ENCODE peak calls at places on chromosomes 5 and 9, in eight cellular contexts. One of them, this sample, is unnamed.

GRCh38 chr5:169970911-169971436 is 9.3 kb downstream of the INSYN2B start:
- DNase-seq in suprapubic skin: no peak
- DNase-seq in sigmoid colon: no peak
- DNase-seq in A549: peak; percentile 78
- DNase-seq in transverse colon: no peak
- DNase-seq in stomach: no peak
- DNase-seq in tibial nerve: no peak
- DNase-seq in HepG2: no peak
- DNase-seq in this sample: no peak

GRCh38 chr9:129282308-129283211 is 104.5 kb upstream of the IER5L start:
- DNase-seq in A549: no peak
- DNase-seq in transverse colon: peak; percentile 5
- DNase-seq in suprapubic skin: peak; percentile 64
- DNase-seq in stomach: no peak
- DNase-seq in tibial nerve: peak; percentile 10
- DNase-seq in HepG2: peak; percentile 41
- DNase-seq in sigmoid colon: peak; percentile 61
- DNase-seq in this sample: peak; percentile 47

GRCh38 chr9:134835455-134835854 is 45.2 kb upstream of the FCN2 start:
- DNase-seq in suprapubic skin: no peak
- DNase-seq in transverse colon: no peak
- DNase-seq in tibial nerve: no peak
- DNase-seq in HepG2: no peak
- DNase-seq in A549: no peak
- DNase-seq in stomach: no peak
- DNase-seq in sigmoid colon: peak; percentile 80
- DNase-seq in this sample: no peak

GRCh38 chr5:136236479-136237083 is 43.6 kb upstream of the SMIM32 start:
- DNase-seq in sigmoid colon: no peak
- DNase-seq in A549: no peak
- DNase-seq in HepG2: no peak
- DNase-seq in suprapubic skin: no peak
- DNase-seq in stomach: no peak
- DNase-seq in tibial nerve: no peak
- DNase-seq in transverse colon: no peak
- DNase-seq in this sample: no peak

GRCh38 chr9:38079410-38080105 is 10.5 kb upstream of the SHB start:
- DNase-seq in HepG2: no peak
- DNase-seq in A549: no peak
- DNase-seq in tibial nerve: no peak
- DNase-seq in suprapubic skin: peak; percentile 82
- DNase-seq in sigmoid colon: peak; percentile 79
- DNase-seq in stomach: no peak
- DNase-seq in transverse colon: peak; percentile 28
- DNase-seq in this sample: no peak

GRCh38 chr5:159518361-159518760 is 188.1 kb upstream of the IL12B start:
- DNase-seq in stomach: peak; percentile 83
- DNase-seq in A549: no peak
- DNase-seq in sigmoid colon: no peak
- DNase-seq in tibial nerve: no peak
- DNase-seq in HepG2: no peak
- DNase-seq in transverse colon: no peak
- DNase-seq in suprapubic skin: no peak
- DNase-seq in this sample: no peak

GRCh38 chr5:96875805-96876291 is 452 bp upstream of the ERAP2 start:
- DNase-seq in suprapubic skin: no peak
- DNase-seq in stomach: no peak
- DNase-seq in transverse colon: no peak
- DNase-seq in A549: no peak
- DNase-seq in tibial nerve: no peak
- DNase-seq in sigmoid colon: no peak
- DNase-seq in HepG2: peak; percentile 73
- DNase-seq in this sample: no peak

GRCh38 chr5:111535879-111536549 is 23.7 kb upstream of the STARD4 start:
- DNase-seq in A549: no peak
- DNase-seq in suprapubic skin: no peak
- DNase-seq in transverse colon: no peak
- DNase-seq in sigmoid colon: no peak
- DNase-seq in stomach: no peak
- DNase-seq in HepG2: no peak
- DNase-seq in tibial nerve: no peak
- DNase-seq in this sample: no peak

GRCh38 chr9:125912667-125913066 is 165.5 kb downstream of the PBX3 start:
- DNase-seq in A549: no peak
- DNase-seq in transverse colon: no peak
- DNase-seq in HepG2: no peak
- DNase-seq in stomach: no peak
- DNase-seq in suprapubic skin: no peak
- DNase-seq in sigmoid colon: no peak
- DNase-seq in tibial nerve: no peak
- DNase-seq in this sample: no peak

GRCh38 chr5:92704590-92704989 is 876.4 kb downstream of the NR2F1-AS1 start:
- DNase-seq in sigmoid colon: no peak
- DNase-seq in HepG2: no peak
- DNase-seq in stomach: no peak
- DNase-seq in A549: no peak
- DNase-seq in suprapubic skin: no peak
- DNase-seq in transverse colon: no peak
- DNase-seq in tibial nerve: no peak
- DNase-seq in this sample: no peak

GRCh38 chr9:89701221-89701798 is 96.5 kb downstream of the GADD45G start:
- DNase-seq in A549: no peak
- DNase-seq in suprapubic skin: no peak
- DNase-seq in transverse colon: no peak
- DNase-seq in tibial nerve: no peak
- DNase-seq in stomach: no peak
- DNase-seq in HepG2: no peak
- DNase-seq in sigmoid colon: no peak
- DNase-seq in this sample: no peak

GRCh38 chr5:102886586-102886985 is 131.5 kb downstream of the PAM start:
- DNase-seq in tibial nerve: no peak
- DNase-seq in transverse colon: no peak
- DNase-seq in suprapubic skin: no peak
- DNase-seq in sigmoid colon: no peak
- DNase-seq in A549: no peak
- DNase-seq in stomach: no peak
- DNase-seq in HepG2: no peak
- DNase-seq in this sample: no peak

GRCh38 chr9:117671468-117671867 is 32.7 kb upstream of the TLR4 start:
- DNase-seq in transverse colon: no peak
- DNase-seq in stomach: no peak
- DNase-seq in tibial nerve: no peak
- DNase-seq in sigmoid colon: no peak
- DNase-seq in HepG2: no peak
- DNase-seq in A549: no peak
- DNase-seq in suprapubic skin: no peak
- DNase-seq in this sample: no peak

GRCh38 chr5:55853818-55854217 is 2.7 kb downstream of the IL31RA start:
- DNase-seq in A549: no peak
- DNase-seq in stomach: no peak
- DNase-seq in suprapubic skin: no peak
- DNase-seq in tibial nerve: no peak
- DNase-seq in transverse colon: no peak
- DNase-seq in HepG2: no peak
- DNase-seq in sigmoid colon: no peak
- DNase-seq in this sample: no peak
- TF ChIP-seq EP300 in A549: no peak
- TF ChIP-seq EP300 in stomach: no peak
- TF ChIP-seq EP300 in suprapubic skin: no peak
- TF ChIP-seq EP300 in tibial nerve: no peak
- TF ChIP-seq EP300 in transverse colon: no peak
- TF ChIP-seq EP300 in HepG2: no peak
- TF ChIP-seq EP300 in sigmoid colon: no peak
- TF ChIP-seq EP300 in this sample: no peak

DNA sequence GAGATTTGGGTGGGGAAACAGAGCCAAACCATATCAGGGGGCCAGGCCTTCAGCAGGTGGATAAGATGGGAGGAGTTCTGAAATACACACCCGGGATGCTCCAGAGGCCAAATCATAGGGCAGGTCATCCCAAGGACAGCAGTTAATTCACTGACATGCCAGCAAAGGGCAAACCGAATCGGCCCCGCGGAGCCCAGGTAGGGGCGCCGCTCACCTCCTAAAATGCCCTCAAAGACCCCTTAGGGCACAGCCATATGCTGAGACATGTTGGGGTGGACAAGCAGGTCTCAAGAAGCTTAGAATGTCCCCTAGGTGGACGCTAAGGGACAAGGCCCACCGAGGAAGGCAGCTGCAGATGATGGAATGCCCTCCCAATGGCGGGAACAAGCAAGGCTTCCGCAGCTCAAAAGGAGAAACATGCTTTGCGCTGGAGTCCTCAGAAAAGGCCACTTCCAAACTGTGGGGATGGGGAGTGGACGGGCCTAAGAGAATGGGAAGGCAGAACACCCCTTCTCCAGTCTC is 144.9 kb downstream of the ERCC6L2 start:
- DNase-seq in suprapubic skin: no peak
- DNase-seq in tibial nerve: no peak
- DNase-seq in sigmoid colon: no peak
- DNase-seq in A549: no peak
- DNase-seq in transverse colon: no peak
- DNase-seq in HepG2: no peak
- DNase-seq in stomach: no peak
- DNase-seq in this sample: no peak
- H3K4me3 ChIP-seq in suprapubic skin: peak overlapping the region; percentile 58
- H3K4me3 ChIP-seq in tibial nerve: peak overlapping the region; percentile 43
- H3K4me3 ChIP-seq in sigmoid colon: peak overlapping the region; percentile 58
- H3K4me3 ChIP-seq in A549: no peak overlapping the region
- H3K4me3 ChIP-seq in transverse colon: no peak overlapping the region
- H3K4me3 ChIP-seq in HepG2: peak overlapping the region; percentile 74
- H3K4me3 ChIP-seq in stomach: peak overlapping the region; percentile 67
- H3K4me3 ChIP-seq in this sample: peak overlapping the region; percentile 52

GRCh38 chr5:143582869-143583268 is 179.4 kb upstream of the NR3C1 start:
- DNase-seq in transverse colon: no peak
- DNase-seq in stomach: no peak
- DNase-seq in HepG2: no peak
- DNase-seq in tibial nerve: no peak
- DNase-seq in suprapubic skin: no peak
- DNase-seq in sigmoid colon: no peak
- DNase-seq in A549: peak; percentile 49
- DNase-seq in this sample: no peak
- TF ChIP-seq EP300 in transverse colon: no peak
- TF ChIP-seq EP300 in stomach: no peak
- TF ChIP-seq EP300 in HepG2: no peak
- TF ChIP-seq EP300 in tibial nerve: no peak
- TF ChIP-seq EP300 in suprapubic skin: no peak
- TF ChIP-seq EP300 in sigmoid colon: no peak
- TF ChIP-seq EP300 in A549: no peak
- TF ChIP-seq EP300 in this sample: no peak

GRCh38 chr5:132075719-132076077 is 2.1 kb downstream of the CSF2 start:
- DNase-seq in sigmoid colon: no peak
- DNase-seq in stomach: no peak
- DNase-seq in suprapubic skin: no peak
- DNase-seq in transverse colon: no peak
- DNase-seq in HepG2: no peak
- DNase-seq in tibial nerve: no peak
- DNase-seq in A549: no peak
- DNase-seq in this sample: no peak

GRCh38 chr5:132074772-132075718 is 1.5 kb downstream of the CSF2 start:
- DNase-seq in tibial nerve: no peak
- DNase-seq in HepG2: no peak
- DNase-seq in sigmoid colon: no peak
- DNase-seq in stomach: no peak
- DNase-seq in suprapubic skin: no peak
- DNase-seq in A549: peak; percentile 14
- DNase-seq in transverse colon: no peak
- DNase-seq in this sample: no peak

GRCh38 chr5:132072508-132072907 is 1.1 kb upstream of the CSF2 start:
- DNase-seq in HepG2: no peak
- DNase-seq in sigmoid colon: no peak
- DNase-seq in tibial nerve: no peak
- DNase-seq in stomach: no peak
- DNase-seq in suprapubic skin: no peak
- DNase-seq in A549: no peak
- DNase-seq in transverse colon: no peak
- DNase-seq in this sample: no peak

GRCh38 chr5:132073231-132074013 is at the start of gene CSF2:
- DNase-seq in A549: no peak
- DNase-seq in transverse colon: no peak
- DNase-seq in suprapubic skin: no peak
- DNase-seq in stomach: no peak
- DNase-seq in sigmoid colon: no peak
- DNase-seq in tibial nerve: no peak
- DNase-seq in HepG2: peak; percentile 45
- DNase-seq in this sample: no peak

GRCh38 chr5:132074091-132074771 is 642 bp downstream of the CSF2 start:
- DNase-seq in transverse colon: no peak
- DNase-seq in suprapubic skin: no peak
- DNase-seq in tibial nerve: no peak
- DNase-seq in stomach: no peak
- DNase-seq in HepG2: no peak
- DNase-seq in A549: no peak
- DNase-seq in sigmoid colon: no peak
- DNase-seq in this sample: no peak
- H3K4me3 ChIP-seq in transverse colon: no peak overlapping the region
- H3K4me3 ChIP-seq in suprapubic skin: no peak overlapping the region
- H3K4me3 ChIP-seq in tibial nerve: no peak overlapping the region
- H3K4me3 ChIP-seq in stomach: no peak overlapping the region
- H3K4me3 ChIP-seq in HepG2: no peak overlapping the region
- H3K4me3 ChIP-seq in A549: no peak overlapping the region
- H3K4me3 ChIP-seq in sigmoid colon: no peak overlapping the region
- H3K4me3 ChIP-seq in this sample: no peak overlapping the region

DNA sequence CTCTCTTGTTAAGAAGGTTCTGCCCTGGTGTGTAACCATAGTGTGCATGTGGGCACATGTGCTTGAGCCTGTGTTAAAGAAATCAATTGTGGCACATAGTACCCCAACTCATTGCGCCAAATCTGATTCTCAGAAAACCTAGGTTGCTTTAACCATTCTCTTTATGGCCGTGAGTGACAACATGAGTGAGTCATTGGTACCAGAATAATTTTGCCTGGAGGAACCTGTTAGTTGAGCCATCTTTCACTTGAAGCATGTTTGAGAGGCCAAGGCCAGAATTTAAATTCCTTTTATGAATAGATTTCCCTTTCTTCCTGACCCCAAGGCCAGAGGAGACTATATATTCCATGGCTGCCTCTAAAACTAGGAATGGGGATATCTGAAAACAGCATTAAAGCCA is 35.2 kb upstream of the SLC36A2 start:
- DNase-seq in HepG2: no peak
- DNase-seq in stomach: no peak
- DNase-seq in A549: no peak
- DNase-seq in sigmoid colon: no peak
- DNase-seq in suprapubic skin: no peak
- DNase-seq in tibial nerve: no peak
- DNase-seq in transverse colon: no peak
- DNase-seq in this sample: no peak
- TF ChIP-seq EP300 in HepG2: no peak
- TF ChIP-seq EP300 in stomach: no peak
- TF ChIP-seq EP300 in A549: no peak
- TF ChIP-seq EP300 in sigmoid colon: no peak
- TF ChIP-seq EP300 in suprapubic skin: no peak
- TF ChIP-seq EP300 in tibial nerve: no peak
- TF ChIP-seq EP300 in transverse colon: no peak
- TF ChIP-seq EP300 in this sample: no peak